ENCODE peak calls at places on chromosomes 1 and 21, in ten cellular contexts. X is amniotic stem cell; T is kidney glomerular epithelial cell; F is left ventricle myocardium superior; C is HEK293T; K is stimulated activated naive CD8-positive, alpha-beta T cell treated with anti-CD3 and anti-CD28 coated beads, Interleukin-15, amount 100 ng/mL, for 72 hours; Z is hepatocyte; V is activated CD8-positive, alpha-beta memory T cell treated with anti-CD3 and anti-CD28 coated beads, Interleukin-2, amount 50 U/mL, for 4 hours; B is thoracic aorta; G is colonic mucosa. M is an unnamed sample.

GRCh38 chr1:222777977-222778376 is 36.9 kb upstream of the DISP1 start:
- DNase-seq in F (no peak), Z (no peak), G (no peak), V (no peak), K (no peak), C (no peak), X (no peak), T (no peak), B (no peak), M (no peak)

GRCh38 chr1:31216016-31216415 is 23.7 kb downstream of the NKAIN1 start:
- DNase-seq in G (peak), C (no peak), T (no peak), B (no peak), V (no peak), F (peak), X (no peak), Z (peak), K (no peak), M (peak)

GRCh38 chr1:174713796-174714195 is 266.0 kb downstream of the GPR52 start:
- DNase-seq in G (no peak), C (no peak), V (no peak), X (no peak), T (no peak), B (no peak), K (no peak), F (no peak), Z (no peak), M (no peak)

GRCh38 chr1:208086116-208086515 is 158.1 kb downstream of the PLXNA2 start:
- DNase-seq in F (no peak), V (no peak), T (peak), G (no peak), X (no peak), K (no peak), B (no peak), C (no peak), Z (no peak), M (no peak)

GRCh38 chr1:169235568-169235967 is 129.1 kb downstream of the ATP1B1 start:
- DNase-seq in K (no peak), V (no peak), C (no peak), G (no peak), B (no peak), F (no peak), X (no peak), T (no peak), Z (no peak), M (no peak)

GRCh38 chr1:211742889-211743529 is 67.6 kb upstream of the NEK2 start:
- DNase-seq in B (no peak), Z (no peak), F (no peak), C (no peak), X (no peak), V (no peak), T (no peak), K (no peak), G (no peak), M (no peak)

GRCh38 chr1:170634819-170635410 is 29.0 kb upstream of the PRRX1 start:
- DNase-seq in B (no peak), F (no peak), C (no peak), K (no peak), X (no peak), G (no peak), Z (no peak), T (no peak), V (no peak), M (no peak)

GRCh38 chr1:236950365-236950764 is 53.9 kb downstream of the MT1HL1 start:
- DNase-seq in T (no peak), F (no peak), C (no peak), X (no peak), B (no peak), V (no peak), Z (no peak), G (no peak), K (no peak), M (no peak)

GRCh38 chr1:71693581-71693980 is 588.8 kb downstream of the NEGR1 start:
- DNase-seq in C (no peak), V (no peak), B (no peak), G (no peak), K (no peak), X (no peak), F (no peak), Z (no peak), T (no peak), M (no peak)

GRCh38 chr1:110267260-110267659 is 57.1 kb downstream of the KCNC4 start:
- DNase-seq in B (no peak), F (no peak), T (no peak), V (no peak), Z (no peak), G (no peak), K (no peak), C (no peak), X (no peak), M (no peak)

GRCh38 chr1:25881266-25881665 is 5.8 kb upstream of the PAQR7 start:
- DNase-seq in Z (no peak), X (no peak), F (no peak), G (no peak), V (no peak), C (no peak), K (no peak), T (no peak), B (no peak), M (no peak)

GRCh38 chr1:220786337-220787068 is at the start of gene MTARC1:
- DNase-seq in C (peak), V (no peak), T (peak), Z (peak), X (no peak), B (no peak), K (peak), G (peak), F (peak), M (no peak)

GRCh38 chr1:116382321-116382720 is 9.3 kb downstream of the ATP1A1 start:
- DNase-seq in Z (no peak), X (no peak), K (no peak), V (no peak), B (no peak), C (no peak), T (no peak), G (no peak), F (no peak), M (no peak)

GRCh38 chr21:34822957-34823356 is 154.2 kb downstream of the CLIC6 start:
- DNase-seq in V (no peak), B (no peak), G (peak), K (no peak), Z (peak), C (no peak), X (no peak), T (no peak), F (no peak), M (no peak)

GRCh38 chr1:76503100-76503499 is 364.2 kb upstream of the ST6GALNAC5 start:
- DNase-seq in Z (no peak), G (no peak), F (no peak), K (no peak), B (no peak), X (no peak), T (no peak), C (no peak), V (no peak), M (peak)

M was measured in A673.